ENCODE peak calls at places on chromosomes 1 and 21, in ten cellular contexts. C, B, L, P, Z, N, S, Y, K and A are unnamed samples.

GRCh38 chr1:52423055-52423454 is 18.7 kb downstream of the PRPF38A start:
- DNase-seq in Z (no peak), B (no peak), C (no peak), K (no peak), S (no peak), N (no peak), Y (no peak), L (no peak), P (no peak), A (no peak)

GRCh38 chr1:153649137-153649866 is 9.2 kb upstream of the SNAPIN start:
- DNase-seq in Z (no peak), B (peak; percentile 29), N (no peak), Y (no peak), S (no peak), P (no peak), K (no peak), C (no peak), L (no peak), A (no peak)

GRCh38 chr21:45768741-45769049 is 125.2 kb downstream of the PCBP3 start:
- DNase-seq in S (no peak), C (no peak), N (no peak), Z (peak; percentile 2), L (no peak), Y (no peak), B (no peak), P (no peak), K (peak; percentile 16), A (no peak)

GRCh38 chr1:230459463-230459862 is 33.3 kb upstream of the PGBD5 start:
- DNase-seq in Y (no peak), N (peak; percentile 87), K (no peak), P (no peak), B (no peak), S (peak; percentile 70), L (peak; percentile 59), C (peak; percentile 33), Z (no peak), A (no peak)

GRCh38 chr1:212466437-212466836 is 33.7 kb downstream of the NENF start:
- DNase-seq in Y (no peak), C (no peak), S (no peak), B (no peak), L (no peak), K (no peak), Z (no peak), N (no peak), P (no peak), A (no peak)

GRCh38 chr1:52665173-52666020 is 32.4 kb downstream of the SHISAL2A start:
- DNase-seq in P (no peak), C (no peak), Y (no peak), L (no peak), N (peak; percentile 83), B (peak; percentile 51), S (no peak), K (no peak), Z (no peak), A (no peak)

GRCh38 chr21:46421191-46421750 is 37.4 kb upstream of the DIP2A start:
- DNase-seq in K (no peak), N (no peak), Y (no peak), S (no peak), L (no peak), C (no peak), B (no peak), Z (no peak), P (no peak), A (no peak)

GRCh38 chr1:66445492-66446181 is 88.3 kb upstream of the SGIP1 start:
- DNase-seq in C (no peak), N (no peak), P (no peak), L (no peak), K (peak; percentile 14), Z (no peak), S (no peak), Y (no peak), B (no peak), A (no peak)

GRCh38 chr1:108107658-108108057 is 92.5 kb downstream of the SLC25A24 start:
- DNase-seq in S (peak; percentile 14), Z (no peak), N (peak; percentile 67), C (peak; percentile 74), P (no peak), K (no peak), B (no peak), L (peak; percentile 38), Y (no peak), A (no peak)

GRCh38 chr21:42149656-42150457 is 69.1 kb upstream of the ABCG1 start:
- DNase-seq in S (no peak), P (no peak), B (peak; percentile 32), K (no peak), C (no peak), Z (no peak), L (no peak), Y (no peak), N (peak; percentile 19), A (peak; percentile 47)

GRCh38 chr1:210024996-210025395 is 87.0 kb downstream of the SYT14 start:
- DNase-seq in B (no peak), L (no peak), S (no peak), Z (no peak), N (no peak), P (no peak), C (no peak), Y (no peak), K (peak; percentile 39), A (no peak)

GRCh38 chr1:87683557-87683956 is 354.9 kb downstream of the LMO4 start:
- DNase-seq in Z (no peak), L (no peak), B (no peak), C (no peak), K (no peak), Y (no peak), S (no peak), P (no peak), N (no peak), A (no peak)

GRCh38 chr1:41954533-41954944 is 35.8 kb upstream of the HIVEP3 start:
- DNase-seq in K (no peak), C (peak; percentile 85), L (peak; percentile 97), Y (no peak), S (peak; percentile 95), Z (peak; percentile 27), N (peak; percentile 94), P (no peak), B (no peak), A (no peak)

GRCh38 chr1:66557157-66557556 is 23.2 kb downstream of the SGIP1 start:
- DNase-seq in K (no peak), B (no peak), Y (no peak), Z (no peak), P (no peak), N (no peak), S (peak; percentile 59), L (no peak), C (peak; percentile 51), A (no peak)

GRCh38 chr21:46549650-46550049 is 55.2 kb downstream of the S100B start:
- DNase-seq in L (no peak), P (no peak), C (no peak), K (no peak), B (no peak), S (no peak), Z (no peak), Y (no peak), N (no peak), A (no peak)

GRCh38 chr21:35017256-35017655 is 31.8 kb downstream of the RUNX1 start:
- DNase-seq in K (no peak), L (no peak), Z (no peak), S (no peak), N (no peak), P (no peak), Y (no peak), B (no peak), C (no peak), A (no peak)

GRCh38 chr1:205324781-205325180 is 3.2 kb upstream of the NUAK2 start:
- DNase-seq in K (peak; percentile 43), Y (no peak), B (no peak), L (peak; percentile 54), C (peak; percentile 77), Z (no peak), N (no peak), S (peak; percentile 61), P (no peak), A (no peak)

GRCh38 chr1:67836769-67837168 is 3.5 kb upstream of the GNG12 start:
- DNase-seq in S (no peak), B (no peak), N (peak; percentile 98), K (no peak), Z (no peak), Y (no peak), L (no peak), C (no peak), P (no peak), A (no peak)

DNA sequence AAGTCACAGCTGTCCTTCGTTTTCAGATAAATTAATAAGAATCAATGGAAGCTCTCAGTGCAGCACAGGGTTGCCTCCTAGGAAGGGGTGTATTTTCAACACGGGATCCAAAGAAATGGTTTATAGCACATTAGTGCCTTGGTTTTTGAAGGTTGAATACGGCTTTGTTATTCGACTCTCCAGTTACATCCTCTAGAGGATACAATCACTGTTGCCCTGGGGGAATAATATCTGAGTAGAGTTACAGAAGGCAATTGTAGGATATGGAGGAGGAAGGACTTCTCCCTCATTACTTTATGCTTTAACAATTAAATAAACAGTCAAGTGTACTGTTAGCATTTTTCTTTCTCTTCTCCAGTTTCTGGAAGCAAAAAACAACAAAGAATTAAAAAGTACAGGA is 14.3 kb upstream of the ZNF326 start:
- DNase-seq in S (no peak), P (no peak), C (no peak), B (no peak), N (peak; percentile 39), L (peak; percentile 39), Z (no peak), Y (no peak), K (no peak), A (no peak)
- TF ChIP-seq CTCF in S (no peak), P (no peak), C (no peak), B (no peak), N (no peak), L (no peak), Z (no peak), Y (no peak), K (no peak), A (no peak)

GRCh38 chr21:33402011-33402979 is 918 bp upstream of the IFNGR2 start:
- DNase-seq in L (peak; percentile 89), S (peak; percentile 60), Y (peak; percentile 65), K (peak; percentile 59), P (peak; percentile 53), N (peak; percentile 82), Z (no peak), C (peak; percentile 71), B (peak; percentile 63), A (peak; percentile 88)
- H3K4me3 ChIP-seq in L (peak overlapping the region; percentile 80), S (no peak overlapping the region), Y (peak overlapping the region; percentile 96), K (peak overlapping the region; percentile 82), P (peak overlapping the region; percentile 82), N (peak overlapping the region; percentile 63), Z (peak overlapping the region; percentile 33), C (peak overlapping the region; percentile 79), B (peak overlapping the region; percentile 94), A (peak overlapping the region; percentile 92)

GRCh38 chr1:101409102-101409501 is 172.3 kb downstream of the S1PR1 start:
- DNase-seq in L (no peak), K (no peak), S (no peak), C (no peak), Z (no peak), P (no peak), Y (no peak), B (no peak), N (no peak), A (no peak)
- H3K27ac ChIP-seq in L (no peak overlapping the region), K (no peak overlapping the region), S (no peak overlapping the region), C (no peak overlapping the region), Z (no peak overlapping the region), P (no peak overlapping the region), Y (no peak overlapping the region), B (no peak overlapping the region), N (no peak overlapping the region), A (no peak overlapping the region)

DNA sequence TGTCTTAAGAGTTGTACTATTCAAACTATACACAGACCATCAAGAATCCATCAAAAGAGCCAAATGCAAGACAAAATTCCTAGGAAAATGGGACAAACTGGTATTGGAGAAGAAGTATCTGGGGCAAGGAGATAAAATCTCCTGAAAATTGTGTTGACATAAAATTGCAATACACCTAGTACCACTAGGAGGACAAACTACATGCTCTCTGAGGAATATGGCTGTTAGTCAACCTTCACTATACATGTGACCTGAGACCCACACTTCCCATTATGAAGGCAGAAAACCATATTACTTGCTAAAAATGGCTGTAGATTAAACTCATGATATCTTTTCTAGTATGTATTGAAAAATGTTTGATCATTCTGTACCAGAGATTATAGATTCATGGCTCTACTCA is 30.0 kb downstream of the IRF2BP2 start:
- DNase-seq in P (no peak), C (no peak), B (no peak), L (no peak), Y (no peak), N (peak; percentile 18), K (no peak), Z (no peak), S (no peak), A (no peak)
- TF ChIP-seq CTCF in P (no peak), C (peak; percentile 28), B (peak; percentile 46), L (peak; percentile 15), Y (peak; percentile 21), N (peak; percentile 46), K (peak; percentile 21), Z (no peak), S (peak; percentile 17), A (no peak)